ENCODE peak calls at places on chromosomes 1 and 21, in ten cellular contexts. One of them, this sample, is unnamed.

GRCh38 chr1:58611986-58612385 is 34.9 kb upstream of the TACSTD2 start:
- DNase-seq in mucosa of gallbladder: no peak
- DNase-seq in A172: no peak
- DNase-seq in stimulated activated CD4-positive, alpha-beta T cell treated with anti-CD3 and anti-CD28 coated beads, Interleukin-2, amount 100 ng/mL, for 48 hours: no peak
- DNase-seq in LoVo: no peak
- DNase-seq in heart right ventricle: no peak
- DNase-seq in C1 segment of cervical spinal cord: no peak
- DNase-seq in activated T-helper 9 cell treated with anti-CD3 and anti-CD28 coated beads, Interleukin-2, amount 50 U/mL, for 16 hours: no peak
- DNase-seq in H4: no peak
- DNase-seq in GF-D8: no peak
- DNase-seq in this sample: no peak

GRCh38 chr21:35222541-35222941 is 173.4 kb upstream of the RUNX1 start:
- DNase-seq in LoVo: no peak
- DNase-seq in stimulated activated CD4-positive, alpha-beta T cell treated with anti-CD3 and anti-CD28 coated beads, Interleukin-2, amount 100 ng/mL, for 48 hours: no peak
- DNase-seq in heart right ventricle: no peak
- DNase-seq in C1 segment of cervical spinal cord: no peak
- DNase-seq in A172: peak
- DNase-seq in GF-D8: no peak
- DNase-seq in activated T-helper 9 cell treated with anti-CD3 and anti-CD28 coated beads, Interleukin-2, amount 50 U/mL, for 16 hours: no peak
- DNase-seq in H4: no peak
- DNase-seq in mucosa of gallbladder: no peak
- DNase-seq in this sample: no peak

GRCh38 chr1:4655674-4656532 is 1.5 kb downstream of the AJAP1 start:
- DNase-seq in activated T-helper 9 cell treated with anti-CD3 and anti-CD28 coated beads, Interleukin-2, amount 50 U/mL, for 16 hours: no peak
- DNase-seq in H4: peak
- DNase-seq in stimulated activated CD4-positive, alpha-beta T cell treated with anti-CD3 and anti-CD28 coated beads, Interleukin-2, amount 100 ng/mL, for 48 hours: no peak
- DNase-seq in A172: no peak
- DNase-seq in heart right ventricle: peak
- DNase-seq in GF-D8: no peak
- DNase-seq in LoVo: no peak
- DNase-seq in mucosa of gallbladder: peak
- DNase-seq in C1 segment of cervical spinal cord: peak
- DNase-seq in this sample: no peak

GRCh38 chr1:924619-925323 is 1.0 kb downstream of the SAMD11 start:
- DNase-seq in LoVo: peak
- DNase-seq in stimulated activated CD4-positive, alpha-beta T cell treated with anti-CD3 and anti-CD28 coated beads, Interleukin-2, amount 100 ng/mL, for 48 hours: no peak
- DNase-seq in mucosa of gallbladder: no peak
- DNase-seq in H4: no peak
- DNase-seq in activated T-helper 9 cell treated with anti-CD3 and anti-CD28 coated beads, Interleukin-2, amount 50 U/mL, for 16 hours: no peak
- DNase-seq in C1 segment of cervical spinal cord: no peak
- DNase-seq in GF-D8: no peak
- DNase-seq in heart right ventricle: no peak
- DNase-seq in A172: no peak
- DNase-seq in this sample: no peak

GRCh38 chr1:12132078-12132477 is 34.7 kb upstream of the TNFRSF1B start:
- DNase-seq in stimulated activated CD4-positive, alpha-beta T cell treated with anti-CD3 and anti-CD28 coated beads, Interleukin-2, amount 100 ng/mL, for 48 hours: no peak
- DNase-seq in LoVo: no peak
- DNase-seq in A172: peak
- DNase-seq in heart right ventricle: no peak
- DNase-seq in GF-D8: no peak
- DNase-seq in mucosa of gallbladder: no peak
- DNase-seq in activated T-helper 9 cell treated with anti-CD3 and anti-CD28 coated beads, Interleukin-2, amount 50 U/mL, for 16 hours: no peak
- DNase-seq in C1 segment of cervical spinal cord: no peak
- DNase-seq in H4: peak
- DNase-seq in this sample: no peak

GRCh38 chr1:26064591-26064990 is 2.8 kb downstream of the TRIM63 start:
- DNase-seq in H4: no peak
- DNase-seq in LoVo: no peak
- DNase-seq in stimulated activated CD4-positive, alpha-beta T cell treated with anti-CD3 and anti-CD28 coated beads, Interleukin-2, amount 100 ng/mL, for 48 hours: no peak
- DNase-seq in activated T-helper 9 cell treated with anti-CD3 and anti-CD28 coated beads, Interleukin-2, amount 50 U/mL, for 16 hours: no peak
- DNase-seq in A172: no peak
- DNase-seq in GF-D8: no peak
- DNase-seq in C1 segment of cervical spinal cord: no peak
- DNase-seq in heart right ventricle: no peak
- DNase-seq in mucosa of gallbladder: peak
- DNase-seq in this sample: no peak

GRCh38 chr1:14661220-14661619 is 62.7 kb downstream of the KAZN start:
- DNase-seq in stimulated activated CD4-positive, alpha-beta T cell treated with anti-CD3 and anti-CD28 coated beads, Interleukin-2, amount 100 ng/mL, for 48 hours: no peak
- DNase-seq in mucosa of gallbladder: no peak
- DNase-seq in LoVo: no peak
- DNase-seq in activated T-helper 9 cell treated with anti-CD3 and anti-CD28 coated beads, Interleukin-2, amount 50 U/mL, for 16 hours: no peak
- DNase-seq in H4: no peak
- DNase-seq in A172: no peak
- DNase-seq in GF-D8: no peak
- DNase-seq in C1 segment of cervical spinal cord: no peak
- DNase-seq in heart right ventricle: peak
- DNase-seq in this sample: no peak

GRCh38 chr1:175477248-175477647 is 266.1 kb downstream of the TNR start:
- DNase-seq in stimulated activated CD4-positive, alpha-beta T cell treated with anti-CD3 and anti-CD28 coated beads, Interleukin-2, amount 100 ng/mL, for 48 hours: no peak
- DNase-seq in GF-D8: no peak
- DNase-seq in heart right ventricle: no peak
- DNase-seq in A172: no peak
- DNase-seq in activated T-helper 9 cell treated with anti-CD3 and anti-CD28 coated beads, Interleukin-2, amount 50 U/mL, for 16 hours: no peak
- DNase-seq in H4: no peak
- DNase-seq in LoVo: no peak
- DNase-seq in C1 segment of cervical spinal cord: no peak
- DNase-seq in mucosa of gallbladder: no peak
- DNase-seq in this sample: no peak

GRCh38 chr1:89850844-89851410 is 30.1 kb downstream of the LRRC8D start:
- DNase-seq in heart right ventricle: no peak
- DNase-seq in activated T-helper 9 cell treated with anti-CD3 and anti-CD28 coated beads, Interleukin-2, amount 50 U/mL, for 16 hours: no peak
- DNase-seq in H4: no peak
- DNase-seq in A172: no peak
- DNase-seq in LoVo: no peak
- DNase-seq in mucosa of gallbladder: no peak
- DNase-seq in C1 segment of cervical spinal cord: no peak
- DNase-seq in stimulated activated CD4-positive, alpha-beta T cell treated with anti-CD3 and anti-CD28 coated beads, Interleukin-2, amount 100 ng/mL, for 48 hours: no peak
- DNase-seq in GF-D8: no peak
- DNase-seq in this sample: no peak

GRCh38 chr21:45816794-45817193 is 164.8 kb upstream of the COL6A1 start:
- DNase-seq in A172: no peak
- DNase-seq in H4: no peak
- DNase-seq in stimulated activated CD4-positive, alpha-beta T cell treated with anti-CD3 and anti-CD28 coated beads, Interleukin-2, amount 100 ng/mL, for 48 hours: no peak
- DNase-seq in mucosa of gallbladder: no peak
- DNase-seq in GF-D8: no peak
- DNase-seq in LoVo: no peak
- DNase-seq in C1 segment of cervical spinal cord: no peak
- DNase-seq in activated T-helper 9 cell treated with anti-CD3 and anti-CD28 coated beads, Interleukin-2, amount 50 U/mL, for 16 hours: no peak
- DNase-seq in heart right ventricle: no peak
- DNase-seq in this sample: no peak

GRCh38 chr1:170168263-170168662 is 22.5 kb downstream of the NTMT2 start:
- DNase-seq in A172: peak
- DNase-seq in activated T-helper 9 cell treated with anti-CD3 and anti-CD28 coated beads, Interleukin-2, amount 50 U/mL, for 16 hours: no peak
- DNase-seq in C1 segment of cervical spinal cord: no peak
- DNase-seq in GF-D8: no peak
- DNase-seq in stimulated activated CD4-positive, alpha-beta T cell treated with anti-CD3 and anti-CD28 coated beads, Interleukin-2, amount 100 ng/mL, for 48 hours: no peak
- DNase-seq in mucosa of gallbladder: no peak
- DNase-seq in heart right ventricle: no peak
- DNase-seq in LoVo: peak
- DNase-seq in H4: peak
- DNase-seq in this sample: no peak

GRCh38 chr1:25110480-25110879 is 121.8 kb downstream of the SYF2 start:
- DNase-seq in C1 segment of cervical spinal cord: no peak
- DNase-seq in stimulated activated CD4-positive, alpha-beta T cell treated with anti-CD3 and anti-CD28 coated beads, Interleukin-2, amount 100 ng/mL, for 48 hours: no peak
- DNase-seq in A172: no peak
- DNase-seq in mucosa of gallbladder: no peak
- DNase-seq in GF-D8: no peak
- DNase-seq in LoVo: no peak
- DNase-seq in heart right ventricle: no peak
- DNase-seq in H4: no peak
- DNase-seq in activated T-helper 9 cell treated with anti-CD3 and anti-CD28 coated beads, Interleukin-2, amount 50 U/mL, for 16 hours: no peak
- DNase-seq in this sample: no peak

GRCh38 chr1:98030483-98030882 is 109.6 kb upstream of the DPYD start:
- DNase-seq in activated T-helper 9 cell treated with anti-CD3 and anti-CD28 coated beads, Interleukin-2, amount 50 U/mL, for 16 hours: no peak
- DNase-seq in C1 segment of cervical spinal cord: no peak
- DNase-seq in LoVo: no peak
- DNase-seq in mucosa of gallbladder: no peak
- DNase-seq in A172: peak
- DNase-seq in heart right ventricle: no peak
- DNase-seq in H4: no peak
- DNase-seq in stimulated activated CD4-positive, alpha-beta T cell treated with anti-CD3 and anti-CD28 coated beads, Interleukin-2, amount 100 ng/mL, for 48 hours: no peak
- DNase-seq in GF-D8: no peak
- DNase-seq in this sample: no peak

GRCh38 chr1:147833231-147833840 is 69.3 kb upstream of the GJA8 start:
- DNase-seq in mucosa of gallbladder: peak
- DNase-seq in H4: no peak
- DNase-seq in heart right ventricle: no peak
- DNase-seq in stimulated activated CD4-positive, alpha-beta T cell treated with anti-CD3 and anti-CD28 coated beads, Interleukin-2, amount 100 ng/mL, for 48 hours: no peak
- DNase-seq in C1 segment of cervical spinal cord: no peak
- DNase-seq in A172: no peak
- DNase-seq in GF-D8: no peak
- DNase-seq in LoVo: peak
- DNase-seq in activated T-helper 9 cell treated with anti-CD3 and anti-CD28 coated beads, Interleukin-2, amount 50 U/mL, for 16 hours: no peak
- DNase-seq in this sample: no peak

GRCh38 chr1:244010191-244010590 is 40.9 kb upstream of the ZBTB18 start:
- DNase-seq in LoVo: no peak
- DNase-seq in H4: peak
- DNase-seq in activated T-helper 9 cell treated with anti-CD3 and anti-CD28 coated beads, Interleukin-2, amount 50 U/mL, for 16 hours: peak
- DNase-seq in A172: no peak
- DNase-seq in GF-D8: no peak
- DNase-seq in stimulated activated CD4-positive, alpha-beta T cell treated with anti-CD3 and anti-CD28 coated beads, Interleukin-2, amount 100 ng/mL, for 48 hours: peak
- DNase-seq in mucosa of gallbladder: no peak
- DNase-seq in heart right ventricle: no peak
- DNase-seq in C1 segment of cervical spinal cord: no peak
- DNase-seq in this sample: no peak

GRCh38 chr1:6819641-6820040 is 34.4 kb downstream of the CAMTA1 start:
- DNase-seq in activated T-helper 9 cell treated with anti-CD3 and anti-CD28 coated beads, Interleukin-2, amount 50 U/mL, for 16 hours: no peak
- DNase-seq in H4: no peak
- DNase-seq in LoVo: no peak
- DNase-seq in A172: no peak
- DNase-seq in C1 segment of cervical spinal cord: no peak
- DNase-seq in mucosa of gallbladder: no peak
- DNase-seq in GF-D8: no peak
- DNase-seq in stimulated activated CD4-positive, alpha-beta T cell treated with anti-CD3 and anti-CD28 coated beads, Interleukin-2, amount 100 ng/mL, for 48 hours: no peak
- DNase-seq in heart right ventricle: no peak
- DNase-seq in this sample: no peak

GRCh38 chr1:1091344-1092148 is 17.4 kb upstream of the RNF223 start:
- DNase-seq in LoVo: no peak
- DNase-seq in A172: no peak
- DNase-seq in heart right ventricle: no peak
- DNase-seq in stimulated activated CD4-positive, alpha-beta T cell treated with anti-CD3 and anti-CD28 coated beads, Interleukin-2, amount 100 ng/mL, for 48 hours: no peak
- DNase-seq in H4: no peak
- DNase-seq in GF-D8: no peak
- DNase-seq in activated T-helper 9 cell treated with anti-CD3 and anti-CD28 coated beads, Interleukin-2, amount 50 U/mL, for 16 hours: no peak
- DNase-seq in C1 segment of cervical spinal cord: no peak
- DNase-seq in mucosa of gallbladder: no peak
- DNase-seq in this sample: no peak

GRCh38 chr1:66231162-66232077 is 302.5 kb upstream of the SGIP1 start:
- DNase-seq in GF-D8: no peak
- DNase-seq in mucosa of gallbladder: no peak
- DNase-seq in A172: peak
- DNase-seq in stimulated activated CD4-positive, alpha-beta T cell treated with anti-CD3 and anti-CD28 coated beads, Interleukin-2, amount 100 ng/mL, for 48 hours: no peak
- DNase-seq in activated T-helper 9 cell treated with anti-CD3 and anti-CD28 coated beads, Interleukin-2, amount 50 U/mL, for 16 hours: no peak
- DNase-seq in H4: peak
- DNase-seq in C1 segment of cervical spinal cord: no peak
- DNase-seq in heart right ventricle: no peak
- DNase-seq in LoVo: peak
- DNase-seq in this sample: peak

GRCh38 chr1:219120625-219121544 is 52.8 kb upstream of the LYPLAL1 start:
- DNase-seq in GF-D8: peak
- DNase-seq in heart right ventricle: peak
- DNase-seq in activated T-helper 9 cell treated with anti-CD3 and anti-CD28 coated beads, Interleukin-2, amount 50 U/mL, for 16 hours: no peak
- DNase-seq in LoVo: no peak
- DNase-seq in H4: peak
- DNase-seq in C1 segment of cervical spinal cord: no peak
- DNase-seq in A172: peak
- DNase-seq in mucosa of gallbladder: no peak
- DNase-seq in stimulated activated CD4-positive, alpha-beta T cell treated with anti-CD3 and anti-CD28 coated beads, Interleukin-2, amount 100 ng/mL, for 48 hours: no peak
- DNase-seq in this sample: no peak

GRCh38 chr1:9596419-9597123 is 7.9 kb downstream of the TMEM201 start:
- DNase-seq in H4: no peak
- DNase-seq in mucosa of gallbladder: no peak
- DNase-seq in A172: no peak
- DNase-seq in LoVo: no peak
- DNase-seq in GF-D8: no peak
- DNase-seq in activated T-helper 9 cell treated with anti-CD3 and anti-CD28 coated beads, Interleukin-2, amount 50 U/mL, for 16 hours: no peak
- DNase-seq in stimulated activated CD4-positive, alpha-beta T cell treated with anti-CD3 and anti-CD28 coated beads, Interleukin-2, amount 100 ng/mL, for 48 hours: no peak
- DNase-seq in C1 segment of cervical spinal cord: no peak
- DNase-seq in heart right ventricle: no peak
- DNase-seq in this sample: no peak

GRCh38 chr1:32742956-32743355 is 40.4 kb upstream of the SYNC start:
- DNase-seq in heart right ventricle: no peak
- DNase-seq in mucosa of gallbladder: no peak
- DNase-seq in activated T-helper 9 cell treated with anti-CD3 and anti-CD28 coated beads, Interleukin-2, amount 50 U/mL, for 16 hours: no peak
- DNase-seq in stimulated activated CD4-positive, alpha-beta T cell treated with anti-CD3 and anti-CD28 coated beads, Interleukin-2, amount 100 ng/mL, for 48 hours: no peak
- DNase-seq in GF-D8: no peak
- DNase-seq in H4: no peak
- DNase-seq in LoVo: peak
- DNase-seq in C1 segment of cervical spinal cord: no peak
- DNase-seq in A172: no peak
- DNase-seq in this sample: no peak

GRCh38 chr1:20654104-20654690 is 7.0 kb downstream of the DDOST start:
- DNase-seq in LoVo: no peak
- DNase-seq in mucosa of gallbladder: no peak
- DNase-seq in A172: no peak
- DNase-seq in H4: no peak
- DNase-seq in activated T-helper 9 cell treated with anti-CD3 and anti-CD28 coated beads, Interleukin-2, amount 50 U/mL, for 16 hours: no peak
- DNase-seq in C1 segment of cervical spinal cord: peak
- DNase-seq in GF-D8: no peak
- DNase-seq in stimulated activated CD4-positive, alpha-beta T cell treated with anti-CD3 and anti-CD28 coated beads, Interleukin-2, amount 100 ng/mL, for 48 hours: no peak
- DNase-seq in heart right ventricle: peak
- DNase-seq in this sample: no peak

GRCh38 chr1:181604482-181604881 is 121.2 kb downstream of the CACNA1E start:
- DNase-seq in LoVo: no peak
- DNase-seq in H4: no peak
- DNase-seq in stimulated activated CD4-positive, alpha-beta T cell treated with anti-CD3 and anti-CD28 coated beads, Interleukin-2, amount 100 ng/mL, for 48 hours: no peak
- DNase-seq in GF-D8: no peak
- DNase-seq in C1 segment of cervical spinal cord: no peak
- DNase-seq in A172: no peak
- DNase-seq in mucosa of gallbladder: no peak
- DNase-seq in heart right ventricle: no peak
- DNase-seq in activated T-helper 9 cell treated with anti-CD3 and anti-CD28 coated beads, Interleukin-2, amount 50 U/mL, for 16 hours: no peak
- DNase-seq in this sample: no peak

GRCh38 chr21:45910548-45911221 is 70.9 kb upstream of the COL6A1 start:
- DNase-seq in stimulated activated CD4-positive, alpha-beta T cell treated with anti-CD3 and anti-CD28 coated beads, Interleukin-2, amount 100 ng/mL, for 48 hours: no peak
- DNase-seq in H4: no peak
- DNase-seq in A172: no peak
- DNase-seq in activated T-helper 9 cell treated with anti-CD3 and anti-CD28 coated beads, Interleukin-2, amount 50 U/mL, for 16 hours: no peak
- DNase-seq in mucosa of gallbladder: no peak
- DNase-seq in GF-D8: no peak
- DNase-seq in LoVo: no peak
- DNase-seq in C1 segment of cervical spinal cord: no peak
- DNase-seq in heart right ventricle: no peak
- DNase-seq in this sample: no peak

GRCh38 chr1:232943679-232944252 is 6.6 kb upstream of the NTPCR start:
- DNase-seq in C1 segment of cervical spinal cord: no peak
- DNase-seq in GF-D8: peak
- DNase-seq in LoVo: no peak
- DNase-seq in A172: no peak
- DNase-seq in stimulated activated CD4-positive, alpha-beta T cell treated with anti-CD3 and anti-CD28 coated beads, Interleukin-2, amount 100 ng/mL, for 48 hours: peak
- DNase-seq in activated T-helper 9 cell treated with anti-CD3 and anti-CD28 coated beads, Interleukin-2, amount 50 U/mL, for 16 hours: no peak
- DNase-seq in H4: no peak
- DNase-seq in heart right ventricle: no peak
- DNase-seq in mucosa of gallbladder: no peak
- DNase-seq in this sample: no peak

GRCh38 chr1:171817511-171818265 is 23.6 kb upstream of the DNM3 start:
- DNase-seq in A172: peak
- DNase-seq in stimulated activated CD4-positive, alpha-beta T cell treated with anti-CD3 and anti-CD28 coated beads, Interleukin-2, amount 100 ng/mL, for 48 hours: peak
- DNase-seq in LoVo: peak
- DNase-seq in activated T-helper 9 cell treated with anti-CD3 and anti-CD28 coated beads, Interleukin-2, amount 50 U/mL, for 16 hours: peak
- DNase-seq in C1 segment of cervical spinal cord: peak
- DNase-seq in H4: peak
- DNase-seq in mucosa of gallbladder: no peak
- DNase-seq in heart right ventricle: no peak
- DNase-seq in GF-D8: no peak
- DNase-seq in this sample: peak

GRCh38 chr1:220954321-220954720 is 75.1 kb downstream of the HLX start:
- DNase-seq in GF-D8: no peak
- DNase-seq in C1 segment of cervical spinal cord: no peak
- DNase-seq in activated T-helper 9 cell treated with anti-CD3 and anti-CD28 coated beads, Interleukin-2, amount 50 U/mL, for 16 hours: no peak
- DNase-seq in heart right ventricle: no peak
- DNase-seq in A172: no peak
- DNase-seq in H4: no peak
- DNase-seq in mucosa of gallbladder: no peak
- DNase-seq in stimulated activated CD4-positive, alpha-beta T cell treated with anti-CD3 and anti-CD28 coated beads, Interleukin-2, amount 100 ng/mL, for 48 hours: no peak
- DNase-seq in LoVo: no peak
- DNase-seq in this sample: no peak

GRCh38 chr1:164589408-164589807 is 30.4 kb downstream of the PBX1 start:
- DNase-seq in H4: no peak
- DNase-seq in heart right ventricle: no peak
- DNase-seq in mucosa of gallbladder: no peak
- DNase-seq in GF-D8: no peak
- DNase-seq in stimulated activated CD4-positive, alpha-beta T cell treated with anti-CD3 and anti-CD28 coated beads, Interleukin-2, amount 100 ng/mL, for 48 hours: no peak
- DNase-seq in LoVo: no peak
- DNase-seq in C1 segment of cervical spinal cord: no peak
- DNase-seq in activated T-helper 9 cell treated with anti-CD3 and anti-CD28 coated beads, Interleukin-2, amount 50 U/mL, for 16 hours: no peak
- DNase-seq in A172: no peak
- DNase-seq in this sample: no peak